ENCODE peak calls at places on chromosome 15, in six cellular contexts. O is uterus, T is sigmoid colon, V is stomach, L is A549, G is upper lobe of left lung. H is an unnamed sample.

GRCh38 chr15:76286231-76286879 is 24.9 kb downstream of the ETFA start:
- DNase-seq in O (no peak), T (no peak), V (no peak), L (no peak), G (no peak), H (no peak)

GRCh38 chr15:41772720-41773331 is 1.5 kb upstream of the MAPKBP1 start:
- DNase-seq in O (peak), T (peak), V (peak), L (peak), G (peak), H (peak)

GRCh38 chr15:50315814-50316630 is 39.0 kb downstream of the GABPB1 start:
- DNase-seq in O (no peak), T (no peak), V (no peak), L (peak), G (no peak), H (no peak)

GRCh38 chr15:76149291-76149910 is 89.6 kb downstream of the TMEM266 start:
- DNase-seq in O (no peak), T (peak), V (no peak), L (no peak), G (no peak), H (no peak)

GRCh38 chr15:61764981-61765380 is 295.3 kb downstream of the VPS13C start:
- DNase-seq in O (no peak), T (no peak), V (no peak), L (no peak), G (no peak), H (no peak)

GRCh38 chr15:62118446-62118964 is 46.6 kb downstream of the C2CD4B start:
- DNase-seq in O (no peak), T (no peak), V (no peak), L (no peak), G (no peak), H (no peak)

GRCh38 chr15:71097890-71098289 is 17.4 kb upstream of the THSD4 start:
- DNase-seq in O (no peak), T (no peak), V (no peak), L (no peak), G (no peak), H (no peak)

GRCh38 chr15:74242296-74242929 is 6.3 kb downstream of the CCDC33 start:
- DNase-seq in O (no peak), T (no peak), V (no peak), L (peak), G (peak), H (peak)

GRCh38 chr15:77569647-77570186 is 63.0 kb downstream of the LINGO1 start:
- DNase-seq in O (no peak), T (no peak), V (no peak), L (no peak), G (no peak), H (no peak)

GRCh38 chr15:29050870-29051269 is 165.1 kb downstream of the APBA2 start:
- DNase-seq in O (no peak), T (no peak), V (no peak), L (no peak), G (no peak), H (no peak)

GRCh38 chr15:83127547-83128150 is 20.2 kb downstream of the TM6SF1 start:
- DNase-seq in O (no peak), T (no peak), V (no peak), L (no peak), G (no peak), H (no peak)

GRCh38 chr15:66707310-66708160 is 5.5 kb downstream of the SMAD6 start:
- DNase-seq in O (peak), T (peak), V (peak), L (peak), G (peak), H (no peak)

GRCh38 chr15:99249270-99249817 is at the start of gene TTC23:
- DNase-seq in O (peak), T (no peak), V (no peak), L (peak), G (peak), H (peak)

GRCh38 chr15:99252326-99252725 is 1.0 kb downstream of the LRRC28 start:
- DNase-seq in O (no peak), T (no peak), V (no peak), L (no peak), G (no peak), H (no peak)

GRCh38 chr15:99251436-99251821 is at the start of gene LRRC28:
- DNase-seq in O (no peak), T (no peak), V (no peak), L (no peak), G (no peak), H (peak)

GRCh38 chr15:99250001-99250400 is 620 bp upstream of the TTC23 start:
- DNase-seq in O (no peak), T (no peak), V (no peak), L (no peak), G (no peak), H (no peak)

GRCh38 chr15:99250494-99251435 is 516 bp upstream of the LRRC28 start:
- DNase-seq in O (peak), T (peak), V (peak), L (peak), G (peak), H (peak)
- TF ChIP-seq POLR2A in O (peak), T (peak), V (peak), L (peak), G (no peak), H (no peak)

GRCh38 chr15:85840079-85840801 is 45.5 kb upstream of the KLHL25 start:
- DNase-seq in O (peak), T (peak), V (peak), L (peak), G (peak), H (peak)
- TF ChIP-seq POLR2A in O (no peak), T (no peak), V (no peak), L (no peak), G (no peak), H (no peak)

DNA sequence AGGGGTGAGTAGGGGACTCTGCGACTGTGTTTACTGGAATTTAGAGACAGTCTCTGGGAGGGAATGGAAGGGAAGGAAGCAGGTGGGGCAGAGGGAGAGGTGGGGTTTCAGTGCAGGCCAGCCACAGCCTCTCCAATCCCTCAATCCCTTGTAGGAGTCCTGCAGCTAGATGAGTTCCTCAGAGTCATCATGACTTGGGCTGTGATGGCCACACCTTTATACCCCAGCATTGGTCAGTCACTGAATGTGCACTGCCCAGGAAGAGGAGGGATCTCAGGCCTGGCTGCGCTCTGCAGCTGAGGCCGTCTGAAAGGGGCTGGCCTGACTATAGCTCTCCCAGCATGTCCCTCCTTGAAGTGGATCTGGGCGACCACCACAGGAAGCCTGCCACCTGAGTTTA is 67.3 kb upstream of the GLCE start:
- DNase-seq in O (no peak), T (peak), V (no peak), L (peak), G (no peak), H (peak)
- TF ChIP-seq POLR2A in O (no peak), T (no peak), V (no peak), L (peak), G (no peak), H (no peak)

DNA sequence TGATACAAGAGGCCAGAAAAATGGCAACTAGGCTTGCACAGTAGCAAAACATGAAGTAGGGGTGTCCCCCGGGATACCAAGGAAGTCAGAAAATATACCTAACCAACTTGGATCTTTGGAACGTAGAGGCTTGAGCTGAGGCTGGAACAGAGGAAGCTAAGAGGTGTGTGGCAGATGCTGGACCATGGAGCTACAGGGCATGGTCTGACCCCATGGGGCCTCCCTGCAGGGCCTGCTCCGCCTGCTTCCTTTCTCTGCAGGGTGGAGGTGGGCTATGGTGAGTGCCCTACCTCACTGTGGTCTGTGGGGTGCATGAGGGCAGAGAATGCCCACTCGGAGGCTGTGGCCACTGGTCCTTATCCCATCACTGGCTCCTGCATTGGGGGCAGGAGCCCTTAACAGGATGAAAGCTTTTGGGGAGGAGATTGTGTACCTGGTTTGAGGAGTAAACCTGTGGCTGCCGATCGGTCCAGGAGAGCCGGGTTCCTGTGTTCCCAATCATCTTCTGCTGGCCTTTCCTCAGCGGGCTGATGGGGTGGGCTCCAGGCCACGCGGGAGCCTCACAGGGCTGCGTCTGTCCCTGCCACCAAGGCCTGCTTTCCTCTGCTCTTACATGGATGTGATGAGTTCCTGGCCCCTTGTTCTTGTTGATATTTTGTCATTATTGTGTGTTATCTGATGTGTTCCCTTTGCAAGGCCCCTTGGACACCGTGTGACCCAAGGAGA is 96.8 kb downstream of the OCA2 start:
- DNase-seq in O (no peak), T (no peak), V (no peak), L (no peak), G (no peak), H (no peak)
- TF ChIP-seq POLR2A in O (no peak), T (no peak), V (no peak), L (no peak), G (no peak), H (no peak)

GRCh38 chr15:58770857-58771620 is at the start of gene MINDY2:
- DNase-seq in O (peak), T (peak), V (peak), L (peak), G (peak), H (peak)
- TF ChIP-seq POLR2A in O (peak), T (peak), V (peak), L (peak), G (no peak), H (peak)

DNA sequence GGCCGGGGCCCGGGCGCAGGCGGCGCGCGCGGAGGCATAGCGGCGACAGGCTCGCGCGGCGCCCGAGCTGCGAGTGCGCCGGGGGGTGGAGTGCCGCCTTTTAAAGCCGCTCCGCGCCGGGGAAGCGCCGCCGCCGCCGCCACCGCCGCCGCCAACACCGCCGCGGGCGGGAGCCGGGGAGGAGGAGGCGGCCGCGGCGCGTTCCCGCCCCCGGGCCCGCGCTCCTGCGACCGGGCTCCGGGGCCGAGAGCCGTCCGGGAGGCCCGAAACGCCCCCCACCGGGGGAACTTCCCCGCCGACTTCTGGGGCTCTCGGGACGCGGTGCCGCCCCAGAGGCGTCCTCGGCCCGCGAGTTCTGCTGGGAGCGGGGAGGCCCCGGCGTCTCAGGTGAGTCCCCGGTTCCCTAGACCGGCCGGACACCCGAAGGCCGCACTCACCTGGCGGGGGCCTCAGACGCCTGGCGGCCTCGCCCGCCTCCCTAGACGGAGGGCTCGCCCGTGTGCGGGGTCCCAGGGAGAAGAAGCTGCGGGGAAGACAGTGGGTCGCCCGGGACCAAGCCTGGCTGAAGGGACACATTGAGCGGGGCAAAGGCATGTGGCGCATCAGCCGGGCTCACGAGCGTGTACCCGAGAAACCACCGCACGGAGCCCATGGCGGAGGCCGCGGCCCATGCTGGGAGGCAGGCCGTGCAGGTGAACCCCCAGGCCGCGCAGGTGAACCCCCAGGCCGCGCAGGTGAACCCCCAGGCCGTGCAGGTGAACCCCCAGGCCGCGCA is at the start of gene PCSK6:
- DNase-seq in O (no peak), T (no peak), V (peak), L (peak), G (no peak), H (no peak)
- TF ChIP-seq POLR2A in O (no peak), T (no peak), V (no peak), L (peak), G (no peak), H (no peak)

DNA sequence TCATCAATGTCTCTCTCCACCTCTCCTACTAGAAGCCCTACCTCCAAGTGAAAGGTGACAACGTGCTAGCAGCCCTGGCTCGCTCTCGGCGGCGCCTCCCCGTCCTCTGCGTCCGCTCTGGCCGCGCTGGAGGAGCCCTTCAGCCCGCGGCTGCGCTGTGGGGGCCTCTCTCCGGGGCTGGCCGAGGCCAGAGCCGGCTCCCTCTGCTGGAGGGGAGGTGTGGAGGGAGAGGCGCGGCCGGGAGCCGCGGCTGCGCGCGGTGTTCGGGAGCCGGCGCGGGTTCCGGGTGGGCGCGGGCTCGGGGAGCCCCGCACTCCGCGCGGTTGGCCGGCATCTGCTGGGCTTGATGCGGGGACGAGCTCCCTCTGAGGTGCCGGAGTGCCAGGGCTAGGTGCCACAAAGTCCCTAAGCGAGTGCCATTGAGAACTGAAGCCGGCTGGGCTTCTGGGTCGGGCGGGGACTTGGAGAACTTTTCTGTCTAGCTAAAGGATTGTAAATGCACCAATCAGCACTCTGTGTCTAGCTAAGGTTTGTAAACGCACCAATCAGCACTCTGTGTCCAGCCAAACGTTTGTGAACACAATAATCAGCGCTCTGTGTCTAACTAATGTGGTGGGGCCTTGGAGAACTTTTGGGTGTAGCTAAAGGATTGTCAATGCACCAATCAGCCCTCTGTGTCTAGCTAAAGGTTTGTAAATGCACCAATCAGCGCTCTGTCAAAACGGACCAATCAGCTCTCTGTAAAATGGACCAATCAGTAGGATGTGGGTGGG is 84.8 kb upstream of the ARRDC4 start:
- DNase-seq in O (no peak), T (no peak), V (no peak), L (no peak), G (peak), H (no peak)
- TF ChIP-seq POLR2A in O (no peak), T (no peak), V (no peak), L (peak), G (no peak), H (no peak)

GRCh38 chr15:49155110-49155833 is at the start of gene COPS2:
- DNase-seq in O (peak), T (peak), V (peak), L (peak), G (peak), H (peak)
- TF ChIP-seq POLR2A in O (peak), T (peak), V (no peak), L (peak), G (no peak), H (peak)